ENCODE peak calls at places on chromosome 14, in seven cellular contexts. A, K, U, H, W, M and N are unnamed samples.
A peak's percentile ranks its signal among the peaks of the same experiment; 100 is the strongest.

GRCh38 chr14:78902010-78902623 is 731.9 kb downstream of the NRXN3 start:
- DNase-seq in A (peak; percentile 26), K (peak; percentile 14), U (peak; percentile 21), H (peak; percentile 44), W (peak; percentile 19), M (no peak), N (no peak)

GRCh38 chr14:86999076-86999475 is 993.9 kb downstream of the GALC start:
- DNase-seq in A (no peak), K (no peak), U (no peak), H (no peak), W (no peak), M (no peak), N (no peak)

GRCh38 chr14:100406505-100407131 is 83.5 kb downstream of the SLC25A47 start:
- DNase-seq in A (peak; percentile 55), K (peak; percentile 62), U (no peak), H (peak; percentile 67), W (peak; percentile 29), M (peak; percentile 25), N (no peak)

GRCh38 chr14:78885884-78886283 is 715.7 kb downstream of the NRXN3 start:
- DNase-seq in A (no peak), K (no peak), U (no peak), H (no peak), W (no peak), M (no peak), N (no peak)

GRCh38 chr14:90111895-90112534 is 50.2 kb downstream of the KCNK13 start:
- DNase-seq in A (peak; percentile 90), K (no peak), U (no peak), H (no peak), W (peak; percentile 26), M (no peak), N (peak; percentile 75)

GRCh38 chr14:22381751-22382150 is 207.3 kb downstream of the DAD1 start:
- DNase-seq in A (no peak), K (no peak), U (no peak), H (no peak), W (no peak), M (no peak), N (no peak)

GRCh38 chr14:75280831-75281690 is 2.4 kb downstream of the FOS start:
- DNase-seq in A (no peak), K (no peak), U (no peak), H (peak; percentile 41), W (peak; percentile 85), M (no peak), N (peak; percentile 32)

GRCh38 chr14:105855246-105855892 is 329.0 kb downstream of the TMEM121 start:
- DNase-seq in A (no peak), K (no peak), U (no peak), H (no peak), W (no peak), M (no peak), N (no peak)

GRCh38 chr14:71661441-71661840 is 270.8 kb upstream of the RGS6 start:
- DNase-seq in A (no peak), K (no peak), U (no peak), H (no peak), W (no peak), M (no peak), N (no peak)

GRCh38 chr14:97215263-97215969 is 418.2 kb downstream of the VRK1 start:
- DNase-seq in A (no peak), K (no peak), U (no peak), H (no peak), W (no peak), M (no peak), N (no peak)

GRCh38 chr14:102325791-102326345 is 6.3 kb downstream of the ZNF839 start:
- DNase-seq in A (no peak), K (no peak), U (no peak), H (no peak), W (peak; percentile 8), M (no peak), N (no peak)

GRCh38 chr14:105499256-105500035 is 8.4 kb downstream of the TEDC1 start:
- DNase-seq in A (no peak), K (no peak), U (no peak), H (no peak), W (no peak), M (no peak), N (peak; percentile 23)

GRCh38 chr14:97420211-97420610 is 623.0 kb downstream of the VRK1 start:
- DNase-seq in A (no peak), K (no peak), U (no peak), H (no peak), W (no peak), M (no peak), N (no peak)

GRCh38 chr14:100110801-100111200 is 45.6 kb downstream of the EVL start:
- DNase-seq in A (no peak), K (no peak), U (no peak), H (no peak), W (no peak), M (no peak), N (no peak)

GRCh38 chr14:30681752-30682355 is 59.7 kb downstream of the SCFD1 start:
- DNase-seq in A (peak; percentile 35), K (no peak), U (no peak), H (no peak), W (peak; percentile 20), M (no peak), N (no peak)

GRCh38 chr14:60812987-60813386 is 78.4 kb downstream of the MNAT1 start:
- DNase-seq in A (no peak), K (no peak), U (no peak), H (no peak), W (no peak), M (no peak), N (no peak)

GRCh38 chr14:51094282-51094821 is 553 bp downstream of the TRIM9 start:
- DNase-seq in A (no peak), K (no peak), U (no peak), H (no peak), W (peak; percentile 5), M (no peak), N (no peak)

GRCh38 chr14:77485901-77486678 is 12.5 kb downstream of the ISM2 start:
- DNase-seq in A (peak; percentile 83), K (no peak), U (no peak), H (no peak), W (peak; percentile 53), M (no peak), N (peak; percentile 33)

GRCh38 chr14:61403411-61403810 is 82.0 kb downstream of the PRKCH start:
- DNase-seq in A (no peak), K (peak; percentile 70), U (peak; percentile 6), H (no peak), W (no peak), M (no peak), N (no peak)

GRCh38 chr14:90039253-90040010 is 22.4 kb upstream of the KCNK13 start:
- DNase-seq in A (no peak), K (no peak), U (no peak), H (no peak), W (peak; percentile 13), M (no peak), N (peak; percentile 49)

GRCh38 chr14:24060443-24060842 is 8.6 kb downstream of the CARMIL3 start:
- DNase-seq in A (no peak), K (no peak), U (no peak), H (no peak), W (no peak), M (no peak), N (no peak)

GRCh38 chr14:54435500-54435981 is 5.6 kb downstream of the CNIH1 start:
- DNase-seq in A (peak; percentile 87), K (no peak), U (no peak), H (no peak), W (peak; percentile 92), M (no peak), N (peak; percentile 88)

GRCh38 chr14:90678420-90678819 is 137.8 kb downstream of the TTC7B start:
- DNase-seq in A (peak; percentile 67), K (no peak), U (no peak), H (no peak), W (peak; percentile 41), M (no peak), N (peak; percentile 18)

GRCh38 chr14:73260574-73260973 is 23.3 kb downstream of the PAPLN start:
- DNase-seq in A (no peak), K (no peak), U (no peak), H (peak; percentile 9), W (no peak), M (no peak), N (no peak)

GRCh38 chr14:68790656-68791077 is 2.2 kb downstream of the ZFP36L1 start:
- DNase-seq in A (peak; percentile 18), K (no peak), U (no peak), H (peak; percentile 31), W (no peak), M (no peak), N (no peak)

GRCh38 chr14:69101331-69101826 is 51.5 kb downstream of the DCAF5 start:
- DNase-seq in A (peak; percentile 90), K (peak; percentile 8), U (no peak), H (no peak), W (peak; percentile 90), M (no peak), N (peak; percentile 80)

GRCh38 chr14:95557832-95558231 is 23.0 kb downstream of the GLRX5 start:
- DNase-seq in A (no peak), K (no peak), U (no peak), H (no peak), W (no peak), M (no peak), N (no peak)